ENCODE peak calls at places on chromosomes 11 and 22, in four cellular contexts. P is K562, Q is GM12878, Y is HepG2. B is an unnamed sample.

GRCh38 chr11:127919206-127920000 is 668.0 kb downstream of the ETS1 start:
- DNase-seq in P (no peak), Q (no peak), Y (no peak), B (no peak)

GRCh38 chr22:20422965-20423635 is 14.5 kb downstream of the SCARF2 start:
- DNase-seq in P (no peak), Q (no peak), Y (no peak), B (no peak)

GRCh38 chr22:18909556-18909955 is 3.4 kb downstream of the DGCR6 start:
- DNase-seq in P (no peak), Q (no peak), Y (no peak), B (no peak)

GRCh38 chr11:11505701-11506100 is 116.1 kb downstream of the GALNT18 start:
- DNase-seq in P (no peak), Q (no peak), Y (no peak), B (no peak)

GRCh38 chr22:29054251-29054767 is 7.3 kb downstream of the C22orf31 start:
- DNase-seq in P (no peak), Q (no peak), Y (no peak), B (no peak)

GRCh38 chr11:15673408-15673811 is 558.7 kb downstream of the INSC start:
- DNase-seq in P (no peak), Q (no peak), Y (no peak), B (no peak)

GRCh38 chr11:104134760-104135159 is 29.2 kb downstream of the PDGFD start:
- DNase-seq in P (no peak), Q (no peak), Y (no peak), B (no peak)

GRCh38 chr22:43592470-43592869 is 180.7 kb downstream of the MPPED1 start:
- DNase-seq in P (peak; percentile 17), Q (no peak), Y (no peak), B (peak; percentile 68)

GRCh38 chr22:35312198-35313059 is 12.7 kb downstream of the TOM1 start:
- DNase-seq in P (no peak), Q (no peak), Y (peak; percentile 90), B (no peak)

GRCh38 chr22:24953294-24954113 is 988 bp downstream of the KIAA1671 start:
- DNase-seq in P (no peak), Q (no peak), Y (peak; percentile 15), B (no peak)

GRCh38 chr11:103488579-103488978 is 379.4 kb downstream of the DYNC2H1 start:
- DNase-seq in P (no peak), Q (no peak), Y (no peak), B (no peak)

GRCh38 chr11:2513441-2513840 is 68.6 kb downstream of the KCNQ1 start:
- DNase-seq in P (no peak), Q (no peak), Y (no peak), B (no peak)

GRCh38 chr11:1505480-1505879 is 18.9 kb upstream of the MOB2 start:
- DNase-seq in P (peak; percentile 50), Q (no peak), Y (no peak), B (peak; percentile 51)

GRCh38 chr22:43670545-43670944 is 141.6 kb downstream of the EFCAB6 start:
- DNase-seq in P (no peak), Q (no peak), Y (no peak), B (no peak)

GRCh38 chr11:85551881-85552280 is 75.3 kb downstream of the DLG2 start:
- DNase-seq in P (no peak), Q (no peak), Y (no peak), B (no peak)

GRCh38 chr22:39932918-39933649 is 27.1 kb upstream of the TMA7B start:
- DNase-seq in P (peak; percentile 82), Q (no peak), Y (peak; percentile 29), B (peak; percentile 89)

GRCh38 chr11:92976681-92977080 is 7.2 kb downstream of the MTNR1B start:
- DNase-seq in P (no peak), Q (no peak), Y (no peak), B (no peak)

GRCh38 chr22:42811510-42811909 is 45.6 kb downstream of the ARFGAP3 start:
- DNase-seq in P (no peak), Q (no peak), Y (no peak), B (no peak)

GRCh38 chr11:61967177-61967923 is at the start of gene FTH1:
- DNase-seq in P (peak; percentile 96), Q (no peak), Y (peak; percentile 78), B (peak; percentile 85)

GRCh38 chr11:76391039-76391438 is 9.9 kb downstream of the GVQW3 start:
- DNase-seq in P (no peak), Q (no peak), Y (no peak), B (no peak)

GRCh38 chr11:72864692-72865655 is 50.8 kb downstream of the ATG16L2 start:
- DNase-seq in P (no peak), Q (no peak), Y (no peak), B (no peak)

GRCh38 chr11:111631666-111632039 is 29.4 kb downstream of the SIK2 start:
- DNase-seq in P (no peak), Q (no peak), Y (peak; percentile 21), B (no peak)

GRCh38 chr11:107259826-107260225 is 197.8 kb downstream of the CWF19L2 start:
- DNase-seq in P (no peak), Q (no peak), Y (no peak), B (no peak)

GRCh38 chr22:28874061-28874460 is 9.3 kb upstream of the ZNRF3 start:
- DNase-seq in P (no peak), Q (no peak), Y (no peak), B (no peak)

GRCh38 chr11:34431979-34432378 is 6.8 kb upstream of the CAT start:
- DNase-seq in P (no peak), Q (no peak), Y (no peak), B (no peak)

GRCh38 chr11:1460396-1460795 is 26.2 kb downstream of the MOB2 start:
- DNase-seq in P (no peak), Q (no peak), Y (no peak), B (no peak)

GRCh38 chr11:35990816-35991215 is 47.0 kb downstream of the LDLRAD3 start:
- DNase-seq in P (no peak), Q (no peak), Y (no peak), B (no peak)

DNA sequence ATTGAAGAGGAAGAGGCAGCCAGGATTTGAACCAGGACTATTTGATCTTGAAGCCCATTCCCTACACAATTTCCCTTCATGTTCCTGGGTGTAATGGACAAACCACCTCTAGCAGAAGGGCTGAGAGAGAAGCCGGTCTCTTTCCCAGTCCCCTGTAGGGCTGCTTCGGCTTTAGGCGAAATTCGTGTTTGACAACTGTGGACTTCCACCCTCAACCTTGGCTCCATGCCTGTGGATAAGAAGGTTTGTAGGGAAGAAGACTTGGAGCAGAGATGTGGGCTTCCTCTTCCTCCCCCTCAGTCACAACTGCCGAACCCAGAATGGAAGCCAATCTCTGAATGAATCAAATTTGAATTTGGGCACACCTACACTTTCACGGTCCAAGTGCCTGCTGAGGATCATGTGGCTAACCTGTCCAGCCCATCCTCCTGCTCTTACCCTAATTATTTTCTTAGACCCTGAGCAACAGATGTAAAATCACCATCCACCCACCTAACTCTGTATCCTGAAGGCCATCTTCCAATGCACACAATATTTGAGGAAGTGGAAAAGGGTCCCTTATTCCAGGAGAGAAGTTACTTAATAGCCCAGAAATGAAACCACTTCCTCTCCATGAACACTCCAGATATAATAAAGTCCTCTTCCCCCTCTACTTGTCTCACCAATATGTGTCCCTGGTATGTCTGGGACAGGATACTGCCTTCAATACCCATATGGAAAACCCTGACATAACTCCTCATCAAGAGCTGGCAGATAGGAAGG is 10.1 kb upstream of the SCN2B start:
- DNase-seq in P (no peak), Q (no peak), Y (no peak), B (no peak)
- TF ChIP-seq TCF7 in P (no peak), Q (no peak), Y (no peak), B (no peak)

GRCh38 chr11:120197977-120198376 is 12.9 kb upstream of the OAF start:
- DNase-seq in P (no peak), Q (no peak), Y (peak; percentile 79), B (no peak)

GRCh38 chr11:120197254-120197891 is 13.5 kb upstream of the OAF start:
- DNase-seq in P (no peak), Q (no peak), Y (peak; percentile 66), B (no peak)

GRCh38 chr11:120195601-120196289 is 15.1 kb upstream of the OAF start:
- DNase-seq in P (no peak), Q (no peak), Y (no peak), B (no peak)

GRCh38 chr11:120198403-120198786 is 12.4 kb upstream of the OAF start:
- DNase-seq in P (no peak), Q (no peak), Y (no peak), B (no peak)

GRCh38 chr11:120196857-120197253 is 14.0 kb upstream of the OAF start:
- DNase-seq in P (peak; percentile 18), Q (no peak), Y (no peak), B (no peak)
- TF ChIP-seq TCF7 in P (no peak), Q (no peak), Y (no peak), B (no peak)

GRCh38 chr11:14542384-14542783 is 22.2 kb upstream of the PSMA1 start:
- DNase-seq in P (no peak), Q (no peak), Y (no peak), B (no peak)

GRCh38 chr11:14541180-14541579 is 21.0 kb upstream of the PSMA1 start:
- DNase-seq in P (peak; percentile 42), Q (no peak), Y (peak; percentile 36), B (no peak)

GRCh38 chr11:14538271-14538925 is 18.2 kb upstream of the PSMA1 start:
- DNase-seq in P (no peak), Q (no peak), Y (no peak), B (no peak)

GRCh38 chr11:14538926-14539554 is 18.9 kb upstream of the PSMA1 start:
- DNase-seq in P (no peak), Q (no peak), Y (no peak), B (no peak)

DNA sequence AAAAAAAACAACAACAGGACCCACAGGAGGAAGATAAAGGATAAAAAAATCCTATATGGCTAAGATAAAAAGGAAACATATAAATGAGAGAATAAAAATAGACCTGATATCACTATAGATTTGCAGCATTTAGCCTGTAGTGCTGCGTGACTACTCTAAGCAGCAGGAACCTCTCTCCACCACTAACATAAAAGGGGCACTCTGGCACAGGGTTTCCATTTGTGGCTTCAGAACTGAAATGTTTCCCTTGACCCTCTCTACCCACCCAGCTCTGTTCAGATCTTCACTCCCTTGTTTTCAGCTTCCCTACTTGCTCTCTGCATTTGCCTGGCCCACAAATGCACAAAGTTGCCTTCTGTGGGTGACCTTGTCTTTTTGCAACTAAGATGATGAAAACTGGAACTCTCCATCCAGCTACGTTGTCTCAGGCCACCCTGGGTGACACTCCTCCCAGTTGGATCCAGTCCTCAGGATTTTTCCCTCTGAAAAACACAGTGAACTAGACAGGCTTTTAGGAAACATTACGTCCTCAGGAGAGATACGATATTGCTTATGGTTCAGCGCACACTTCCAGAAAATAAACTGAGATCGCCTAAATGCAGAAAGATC is 19.8 kb upstream of the PSMA1 start:
- DNase-seq in P (no peak), Q (no peak), Y (no peak), B (no peak)
- TF ChIP-seq TCF7 in P (no peak), Q (no peak), Y (no peak), B (no peak)

GRCh38 chr11:117927926-117928325 is 1.3 kb downstream of the TMPRSS13 start:
- DNase-seq in P (no peak), Q (no peak), Y (no peak), B (no peak)

GRCh38 chr11:117930208-117930570 is 987 bp upstream of the TMPRSS13 start:
- DNase-seq in P (no peak), Q (no peak), Y (no peak), B (no peak)

GRCh38 chr11:117929568-117930207 is 486 bp upstream of the TMPRSS13 start:
- DNase-seq in P (no peak), Q (no peak), Y (no peak), B (no peak)

GRCh38 chr11:117930668-117931330 is 1.6 kb upstream of the TMPRSS13 start:
- DNase-seq in P (no peak), Q (no peak), Y (no peak), B (no peak)

GRCh38 chr11:117928818-117929567 is at the start of gene TMPRSS13:
- DNase-seq in P (no peak), Q (no peak), Y (no peak), B (peak; percentile 38)
- TF ChIP-seq TCF7 in P (no peak), Q (no peak), Y (no peak), B (no peak)

GRCh38 chr11:117437041-117437790 is 109.6 kb downstream of the CEP164 start:
- DNase-seq in P (no peak), Q (no peak), Y (no peak), B (no peak)
- TF ChIP-seq TCF7 in P (no peak), Q (no peak), Y (no peak), B (no peak)